ENCODE peak calls at places on chromosomes 6 and 20, in five cellular contexts. J, M, X, C and A are unnamed samples.

GRCh38 chr20:2331901-2332565 is 36.2 kb downstream of the TGM3 start:
- DNase-seq in J (no peak), M (peak; percentile 23), X (no peak), C (no peak), A (no peak)

GRCh38 chr20:19934792-19935491 is 82.2 kb upstream of the NAA20 start:
- DNase-seq in J (no peak), X (no peak), C (no peak), M (no peak), A (no peak)

GRCh38 chr20:43900496-43900895 is 14.2 kb upstream of the TOX2 start:
- DNase-seq in C (no peak), X (no peak), M (no peak), J (no peak), A (no peak)

GRCh38 chr6:83609248-83609647 is 96.9 kb downstream of the PRSS35 start:
- DNase-seq in M (no peak), X (no peak), C (no peak), J (no peak), A (no peak)

GRCh38 chr20:1371830-1372539 is 20.9 kb downstream of the FKBP1A start:
- DNase-seq in C (no peak), X (no peak), J (no peak), M (no peak), A (no peak)

GRCh38 chr6:123655520-123656306 is 19.0 kb upstream of the TRDN start:
- DNase-seq in M (no peak), X (no peak), C (no peak), J (no peak), A (no peak)

GRCh38 chr6:105539879-105540278 is 137.0 kb upstream of the PREP start:
- DNase-seq in J (no peak), X (no peak), M (no peak), C (no peak), A (no peak)

GRCh38 chr20:64043768-64044167 is 5.7 kb downstream of the SOX18 start:
- DNase-seq in M (no peak), X (no peak), J (no peak), C (no peak), A (no peak)

GRCh38 chr6:117215353-117216090 is 49.8 kb upstream of the VGLL2 start:
- DNase-seq in J (no peak), M (no peak), X (no peak), C (no peak), A (no peak)

GRCh38 chr20:31707994-31708744 is 14.5 kb downstream of the BCL2L1 start:
- DNase-seq in C (no peak), M (no peak), X (no peak), J (no peak), A (no peak)

GRCh38 chr6:17905611-17906592 is 81.5 kb downstream of the KIF13A start:
- DNase-seq in C (no peak), X (peak; percentile 84), M (no peak), J (peak; percentile 71), A (peak; percentile 58)

GRCh38 chr20:47878601-47879004 is 93.3 kb upstream of the SULF2 start:
- DNase-seq in J (peak; percentile 24), X (no peak), M (no peak), C (no peak), A (no peak)